ENCODE peak calls at places on chromosomes 4 and X, in five cellular contexts. D, K, I, L and J are unnamed samples.

GRCh38 chr4:7632971-7633370 is 198.2 kb upstream of the PSAPL1 start:
- DNase-seq in D (no peak), K (no peak), I (no peak), L (no peak), J (no peak)

GRCh38 chr4:173040200-173040599 is 128.4 kb upstream of the GALNT7 start:
- DNase-seq in D (no peak), K (no peak), I (no peak), L (no peak), J (no peak)

GRCh38 chr4:61201562-61202099 is 1.5 kb downstream of the ADGRL3 start:
- DNase-seq in D (no peak), K (no peak), I (no peak), L (no peak), J (no peak)

GRCh38 chr4:190016369-190017289 is 10.4 kb downstream of the FRG2 start:
- DNase-seq in D (no peak), K (no peak), I (no peak), L (no peak), J (no peak)

GRCh38 chr4:136306361-136306760 is 1225.9 kb downstream of the PCDH18 start:
- DNase-seq in D (no peak), K (no peak), I (no peak), L (no peak), J (no peak)

GRCh38 chrX:29215251-29215650 is 628.0 kb downstream of the IL1RAPL1 start:
- DNase-seq in D (no peak), K (no peak), I (no peak), L (no peak), J (no peak)

GRCh38 chrX:40201486-40201885 is 103.7 kb upstream of the BCOR start:
- DNase-seq in D (no peak), K (no peak), I (peak; percentile 64), L (peak; percentile 15), J (peak; percentile 57)

GRCh38 chr4:106315476-106315967 is 487 bp downstream of the TBCK start:
- DNase-seq in D (peak; percentile 39), K (no peak), I (no peak), L (peak; percentile 2), J (no peak)

GRCh38 chr4:139715721-139716391 is 50.2 kb downstream of the MGST2 start:
- DNase-seq in D (no peak), K (no peak), I (no peak), L (no peak), J (no peak)

GRCh38 chr4:142874684-142875083 is 28.6 kb upstream of the INPP4B start:
- DNase-seq in D (no peak), K (no peak), I (no peak), L (no peak), J (no peak)

GRCh38 chr4:26878729-26879415 is 18.2 kb downstream of the STIM2 start:
- DNase-seq in D (no peak), K (no peak), I (no peak), L (no peak), J (no peak)

GRCh38 chr4:186634591-186635128 is 79.3 kb upstream of the MTNR1A start:
- DNase-seq in D (no peak), K (no peak), I (no peak), L (no peak), J (no peak)

GRCh38 chr4:64230709-64231310 is 178.4 kb downstream of the TECRL start:
- DNase-seq in D (no peak), K (peak; percentile 0), I (no peak), L (no peak), J (no peak)